ENCODE peak calls at places on chromosome 11, in ten cellular contexts. C is small intestine; D is NCI-H1436; N is HEK293T; Y is NCI-H2171; H is GM19239; Q is CD4-positive, alpha-beta memory T cell; X is glutamatergic neuron; Z is NCI-H2029 treated with DMSO at 0.1 percent for 48 hours; I is activated CD8-positive, alpha-beta memory T cell treated with anti-CD3 and anti-CD28 coated beads, Interleukin-2, amount 50 U/mL, for 48 hours. F is an unnamed sample.

GRCh38 chr11:839875-840617 is 2.3 kb downstream of the POLR2L start:
- DNase-seq in C (no peak), D (no peak), N (no peak), Y (no peak), H (no peak), Q (no peak), X (no peak), Z (no peak), I (no peak), F (no peak)

GRCh38 chr11:130358398-130358797 is 43.7 kb upstream of the ZBTB44 start:
- DNase-seq in C (no peak), D (no peak), N (no peak), Y (no peak), H (no peak), Q (no peak), X (no peak), Z (no peak), I (no peak), F (no peak)

GRCh38 chr11:126766425-126766824 is 234.1 kb downstream of the KIRREL3 start:
- DNase-seq in C (peak; percentile 32), D (no peak), N (no peak), Y (no peak), H (no peak), Q (no peak), X (no peak), Z (no peak), I (no peak), F (no peak)

GRCh38 chr11:47395225-47396048 is 13.0 kb upstream of the SLC39A13 start:
- DNase-seq in C (no peak), D (no peak), N (no peak), Y (no peak), H (no peak), Q (no peak), X (no peak), Z (no peak), I (peak; percentile 52), F (no peak)

GRCh38 chr11:99316761-99317475 is 296.2 kb downstream of the CNTN5 start:
- DNase-seq in C (no peak), D (no peak), N (no peak), Y (peak; percentile 79), H (no peak), Q (no peak), X (no peak), Z (no peak), I (no peak), F (no peak)

GRCh38 chr11:68010058-68011041 is at the start of gene ALDH3B1:
- DNase-seq in C (peak; percentile 92), D (no peak), N (peak; percentile 44), Y (no peak), H (no peak), Q (peak; percentile 28), X (peak; percentile 78), Z (no peak), I (no peak), F (peak; percentile 67)

GRCh38 chr11:34682822-34683221 is 61.9 kb downstream of the EHF start:
- DNase-seq in C (no peak), D (no peak), N (no peak), Y (no peak), H (no peak), Q (no peak), X (no peak), Z (no peak), I (no peak), F (no peak)

GRCh38 chr11:43197357-43197756 is 114.4 kb upstream of the API5 start:
- DNase-seq in C (no peak), D (no peak), N (no peak), Y (no peak), H (no peak), Q (no peak), X (no peak), Z (no peak), I (no peak), F (no peak)

GRCh38 chr11:68750197-68750987 is 928 bp downstream of the TESMIN start:
- DNase-seq in C (no peak), D (no peak), N (no peak), Y (no peak), H (no peak), Q (peak; percentile 44), X (peak; percentile 48), Z (no peak), I (peak; percentile 54), F (no peak)

GRCh38 chr11:86370922-86371614 is 3.6 kb upstream of the CCDC81 start:
- DNase-seq in C (no peak), D (no peak), N (no peak), Y (no peak), H (no peak), Q (no peak), X (no peak), Z (no peak), I (no peak), F (no peak)

GRCh38 chr11:77039491-77040400 is 5.5 kb downstream of the B3GNT6 start:
- DNase-seq in C (peak; percentile 66), D (no peak), N (no peak), Y (no peak), H (peak; percentile 46), Q (no peak), X (peak; percentile 65), Z (no peak), I (no peak), F (no peak)

GRCh38 chr11:86291466-86292262 is 10.4 kb upstream of the HIKESHI start:
- DNase-seq in C (peak; percentile 61), D (peak; percentile 35), N (peak; percentile 53), Y (peak; percentile 89), H (no peak), Q (peak; percentile 54), X (peak; percentile 54), Z (no peak), I (peak; percentile 72), F (peak; percentile 15)

GRCh38 chr11:12137938-12138731 is 27.7 kb downstream of the MICAL2 start:
- DNase-seq in C (no peak), D (no peak), N (no peak), Y (no peak), H (no peak), Q (no peak), X (no peak), Z (no peak), I (no peak), F (no peak)

GRCh38 chr11:126645206-126645605 is 289.7 kb downstream of the ST3GAL4 start:
- DNase-seq in C (no peak), D (no peak), N (no peak), Y (no peak), H (no peak), Q (no peak), X (no peak), Z (no peak), I (no peak), F (no peak)

GRCh38 chr11:65882191-65883057 is 2.8 kb downstream of the CTSW start:
- DNase-seq in C (no peak), D (no peak), N (no peak), Y (no peak), H (no peak), Q (no peak), X (no peak), Z (no peak), I (no peak), F (no peak)

GRCh38 chr11:56910046-56910753 is 78.5 kb upstream of the OR5AK2 start:
- DNase-seq in C (no peak), D (no peak), N (no peak), Y (no peak), H (no peak), Q (no peak), X (no peak), Z (no peak), I (no peak), F (no peak)

GRCh38 chr11:130536106-130537040 is 87.9 kb downstream of the ADAMTS15 start:
- DNase-seq in C (no peak), D (no peak), N (no peak), Y (no peak), H (no peak), Q (no peak), X (no peak), Z (no peak), I (no peak), F (no peak)

GRCh38 chr11:112511271-112511670 is 250.6 kb upstream of the PLET1 start:
- DNase-seq in C (no peak), D (no peak), N (no peak), Y (no peak), H (no peak), Q (no peak), X (no peak), Z (no peak), I (no peak), F (no peak)

GRCh38 chr11:132278801-132279574 is 908.6 kb downstream of the NTM start:
- DNase-seq in C (peak; percentile 5), D (peak; percentile 4), N (no peak), Y (no peak), H (no peak), Q (no peak), X (no peak), Z (no peak), I (no peak), F (no peak)

GRCh38 chr11:130213143-130213978 is 53.8 kb downstream of the ST14 start:
- DNase-seq in C (peak; percentile 62), D (peak; percentile 51), N (peak; percentile 88), Y (peak; percentile 13), H (peak; percentile 81), Q (peak; percentile 47), X (peak; percentile 81), Z (peak; percentile 9), I (peak; percentile 94), F (peak; percentile 48)

GRCh38 chr11:44333271-44334218 is 23.6 kb upstream of the ALX4 start:
- DNase-seq in C (peak; percentile 74), D (no peak), N (no peak), Y (no peak), H (no peak), Q (no peak), X (no peak), Z (no peak), I (no peak), F (no peak)

F was measured in hippocampal formation.